ENCODE peak calls at places on chromosome 13, in four cellular contexts. L, Y, I and T are unnamed samples.

GRCh38 chr13:64540468-64540867 is 2689.7 kb downstream of the PCDH9 start:
- DNase-seq in Y (no peak), L (no peak), I (no peak), T (no peak)

GRCh38 chr13:52348983-52349780 is 56.8 kb downstream of the THSD1 start:
- DNase-seq in Y (no peak), I (no peak), L (no peak), T (no peak)

GRCh38 chr13:26476111-26476743 is 81.3 kb upstream of the WASF3 start:
- DNase-seq in L (no peak), I (peak), Y (no peak), T (no peak)

GRCh38 chr13:21670883-21671792 is at the start of gene FGF9:
- DNase-seq in L (peak), I (no peak), Y (peak), T (peak)

GRCh38 chr13:45119469-45119989 is 781 bp upstream of the GTF2F2 start:
- DNase-seq in L (no peak), Y (peak), I (peak), T (no peak)

GRCh38 chr13:109393045-109393444 is 393.3 kb downstream of the IRS2 start:
- DNase-seq in I (no peak), L (no peak), Y (no peak), T (no peak)

GRCh38 chr13:37481005-37481857 is 117.3 kb downstream of the POSTN start:
- DNase-seq in L (peak), Y (no peak), I (no peak), T (peak)

GRCh38 chr13:50286376-50286775 is 271.1 kb downstream of the KCNRG start:
- DNase-seq in I (no peak), L (no peak), Y (no peak), T (no peak)

GRCh38 chr13:103795892-103796478 is 729.8 kb upstream of the SLC10A2 start:
- DNase-seq in L (no peak), I (no peak), Y (no peak), T (no peak)

GRCh38 chr13:50645092-50645491 is 198.4 kb downstream of the DLEU7 start:
- DNase-seq in Y (no peak), I (no peak), L (no peak), T (no peak)

GRCh38 chr13:43405457-43405856 is 381.3 kb downstream of the ENOX1 start:
- DNase-seq in I (no peak), Y (no peak), L (no peak), T (no peak)

GRCh38 chr13:51589793-51590192 is 5.5 kb downstream of the WDFY2 start:
- DNase-seq in I (no peak), L (no peak), Y (no peak), T (no peak)

GRCh38 chr13:106480511-106480910 is 55.0 kb downstream of the EFNB2 start:
- DNase-seq in I (no peak), Y (no peak), L (no peak), T (no peak)

GRCh38 chr13:51764184-51765141 is 39.5 kb downstream of the DHRS12 start:
- DNase-seq in Y (peak), L (peak), I (peak), T (peak)

GRCh38 chr13:97004096-97004876 is 10.0 kb upstream of the OXGR1 start:
- DNase-seq in Y (no peak), L (no peak), I (no peak), T (no peak)

GRCh38 chr13:75906315-75906714 is 270.2 kb downstream of the LMO7 start:
- DNase-seq in Y (no peak), I (no peak), L (no peak), T (no peak)

GRCh38 chr13:94312511-94313191 is 166.8 kb downstream of the DCT start:
- DNase-seq in L (peak), Y (no peak), I (no peak), T (peak)

GRCh38 chr13:99812611-99813010 is 159.0 kb downstream of the ZIC5 start:
- DNase-seq in L (no peak), Y (no peak), I (no peak), T (no peak)

GRCh38 chr13:109785141-109785891 is 1.1 kb downstream of the IRS2 start:
- DNase-seq in Y (peak), L (peak), I (no peak), T (peak)

GRCh38 chr13:30181856-30182651 is 125.3 kb downstream of the KATNAL1 start:
- DNase-seq in I (no peak), Y (no peak), L (no peak), T (no peak)

GRCh38 chr13:26880741-26881140 is 120.2 kb upstream of the GPR12 start:
- DNase-seq in I (no peak), Y (no peak), L (no peak), T (no peak)

GRCh38 chr13:113926951-113927660 is 46.8 kb downstream of the C13orf46 start:
- DNase-seq in I (no peak), L (no peak), Y (peak), T (no peak)

GRCh38 chr13:112980441-112980840 is 11.4 kb downstream of the MCF2L start:
- DNase-seq in Y (no peak), L (no peak), I (no peak), T (no peak)

GRCh38 chr13:74259641-74260040 is 125.4 kb upstream of the KLF12 start:
- DNase-seq in L (no peak), Y (no peak), I (no peak), T (no peak)

GRCh38 chr13:28820099-28821051 is at the start of gene MTUS2:
- DNase-seq in Y (no peak), L (no peak), I (no peak), T (peak)

GRCh38 chr13:99949657-99950413 is 21.7 kb downstream of the ZIC5 start:
- DNase-seq in L (no peak), Y (no peak), I (no peak), T (no peak)

GRCh38 chr13:87129602-87130300 is 541.4 kb upstream of the SLITRK5 start:
- DNase-seq in Y (no peak), I (no peak), L (no peak), T (no peak)

GRCh38 chr13:26412263-26412662 is 145.2 kb upstream of the WASF3 start:
- DNase-seq in Y (no peak), L (no peak), I (no peak), T (no peak)

GRCh38 chr13:108974686-108975085 is 345.3 kb downstream of the MYO16 start:
- DNase-seq in L (no peak), I (no peak), Y (no peak), T (no peak)

GRCh38 chr13:34166406-34166805 is 348.5 kb downstream of the RFC3 start:
- DNase-seq in Y (no peak), L (no peak), I (no peak), T (no peak)

GRCh38 chr13:37621811-37622361 is 23.3 kb upstream of the POSTN start:
- DNase-seq in I (no peak), L (no peak), Y (no peak), T (no peak)

GRCh38 chr13:44471686-44472085 is 98.1 kb downstream of the SERP2 start:
- DNase-seq in L (no peak), Y (no peak), I (no peak), T (no peak)

GRCh38 chr13:78743972-78744371 is 85.0 kb upstream of the OBI1 start:
- DNase-seq in I (no peak), Y (no peak), L (no peak), T (no peak)

GRCh38 chr13:23771966-23772365 is 117.2 kb downstream of the MIPEP start:
- DNase-seq in Y (no peak), I (no peak), L (no peak), T (no peak)

GRCh38 chr13:38952827-38953226 is 37.8 kb downstream of the STOML3 start:
- DNase-seq in L (no peak), Y (no peak), I (no peak), T (no peak)